ENCODE peak calls at places on chromosomes 4 and X, in four cellular contexts. One of them, this sample, is unnamed. For H3K4me1, the result is how much of the 10 kb centered on the place peaks cover.

GRCh38 chrX:121052122-121052521 is 4.7 kb downstream of the GLUD2 start:
- DNase-seq in Panc1: no peak
- DNase-seq in HCT116: no peak
- DNase-seq in SK-N-SH: no peak
- DNase-seq in this sample: no peak

GRCh38 chrX:152735101-152735500 is 1.5 kb downstream of the MAGEA12 start:
- DNase-seq in Panc1: no peak
- DNase-seq in HCT116: no peak
- DNase-seq in SK-N-SH: no peak
- DNase-seq in this sample: no peak

GRCh38 chr4:165375465-165375864 is 3.3 kb upstream of the CPE start:
- DNase-seq in Panc1: no peak
- DNase-seq in HCT116: no peak
- DNase-seq in SK-N-SH: no peak
- DNase-seq in this sample: no peak

GRCh38 chr4:166493828-166494432 is 620.9 kb downstream of the TLL1 start:
- DNase-seq in Panc1: no peak
- DNase-seq in HCT116: no peak
- DNase-seq in SK-N-SH: no peak
- DNase-seq in this sample: no peak

GRCh38 chr4:156575430-156576073 is 396.0 kb downstream of the PDGFC start:
- DNase-seq in Panc1: no peak
- DNase-seq in HCT116: no peak
- DNase-seq in SK-N-SH: no peak
- DNase-seq in this sample: peak

GRCh38 chr4:9762823-9763475 is 18.5 kb upstream of the DRD5 start:
- DNase-seq in Panc1: peak
- DNase-seq in HCT116: peak
- DNase-seq in SK-N-SH: peak
- DNase-seq in this sample: peak

GRCh38 chr4:158856852-158857251 is 88.0 kb downstream of the FNIP2 start:
- DNase-seq in Panc1: no peak
- DNase-seq in HCT116: peak
- DNase-seq in SK-N-SH: peak
- DNase-seq in this sample: peak

GRCh38 chr4:37628977-37629609 is 57.1 kb downstream of the RELL1 start:
- DNase-seq in Panc1: no peak
- DNase-seq in HCT116: peak
- DNase-seq in SK-N-SH: no peak
- DNase-seq in this sample: no peak

GRCh38 chrX:105869676-105870075 is 47.3 kb downstream of the NRK start:
- DNase-seq in Panc1: no peak
- DNase-seq in HCT116: no peak
- DNase-seq in SK-N-SH: no peak
- DNase-seq in this sample: no peak

GRCh38 chrX:17377795-17378194 is 2.8 kb downstream of the NHS start:
- DNase-seq in Panc1: no peak
- DNase-seq in HCT116: no peak
- DNase-seq in SK-N-SH: no peak
- DNase-seq in this sample: no peak

GRCh38 chr4:135838889-135839288 is 1637.3 kb upstream of the PABPC4L start:
- DNase-seq in Panc1: no peak
- DNase-seq in HCT116: peak
- DNase-seq in SK-N-SH: no peak
- DNase-seq in this sample: peak

GRCh38 chr4:169899295-169899694 is 126.9 kb downstream of the MFAP3L start:
- DNase-seq in Panc1: no peak
- DNase-seq in HCT116: peak
- DNase-seq in SK-N-SH: no peak
- DNase-seq in this sample: no peak

GRCh38 chr4:55124337-55125076 is 888 bp downstream of the KDR start:
- DNase-seq in Panc1: no peak
- DNase-seq in HCT116: no peak
- DNase-seq in SK-N-SH: no peak
- DNase-seq in this sample: peak

GRCh38 chr4:140130677-140131076 is 23.3 kb downstream of the MAML3 start:
- DNase-seq in Panc1: no peak
- DNase-seq in HCT116: peak
- DNase-seq in SK-N-SH: no peak
- DNase-seq in this sample: no peak

GRCh38 chr4:7294176-7294756 is 101.9 kb downstream of the SORCS2 start:
- DNase-seq in Panc1: no peak
- DNase-seq in HCT116: no peak
- DNase-seq in SK-N-SH: no peak
- DNase-seq in this sample: no peak

GRCh38 chr4:141346144-141346543 is 125.4 kb downstream of the ZNF330 start:
- DNase-seq in Panc1: no peak
- DNase-seq in HCT116: peak
- DNase-seq in SK-N-SH: peak
- DNase-seq in this sample: peak

GRCh38 chr4:143308377-143308776 is 28.3 kb upstream of the GAB1 start:
- DNase-seq in Panc1: no peak
- DNase-seq in HCT116: no peak
- DNase-seq in SK-N-SH: no peak
- DNase-seq in this sample: no peak

GRCh38 chr4:25694466-25694865 is 38.8 kb downstream of the SLC34A2 start:
- DNase-seq in Panc1: no peak
- DNase-seq in HCT116: no peak
- DNase-seq in SK-N-SH: no peak
- DNase-seq in this sample: no peak

GRCh38 chrX:50606300-50606950 is 135.8 kb upstream of the DGKK start:
- DNase-seq in Panc1: no peak
- DNase-seq in HCT116: no peak
- DNase-seq in SK-N-SH: no peak
- DNase-seq in this sample: peak

GRCh38 chrX:139199945-139200344 is 330.6 kb upstream of the F9 start:
- DNase-seq in Panc1: no peak
- DNase-seq in HCT116: no peak
- DNase-seq in SK-N-SH: no peak
- DNase-seq in this sample: no peak

GRCh38 chr4:67680568-67681222 is 20.3 kb downstream of the UBA6 start:
- DNase-seq in Panc1: no peak
- DNase-seq in HCT116: no peak
- DNase-seq in SK-N-SH: no peak
- DNase-seq in this sample: no peak

GRCh38 chr4:156998500-156999174 is 27.0 kb upstream of the PDGFC start:
- DNase-seq in Panc1: no peak
- DNase-seq in HCT116: no peak
- DNase-seq in SK-N-SH: no peak
- DNase-seq in this sample: no peak

GRCh38 chrX:69158166-69159040 is 6.8 kb downstream of the PJA1 start:
- DNase-seq in Panc1: peak
- DNase-seq in HCT116: no peak
- DNase-seq in SK-N-SH: peak
- DNase-seq in this sample: peak

GRCh38 chr4:18294846-18295245 is 273.3 kb upstream of the LCORL start:
- DNase-seq in Panc1: no peak
- DNase-seq in HCT116: no peak
- DNase-seq in SK-N-SH: no peak
- DNase-seq in this sample: no peak

GRCh38 chr4:88526221-88526815 is 2.7 kb upstream of the PYURF start:
- DNase-seq in Panc1: no peak
- DNase-seq in HCT116: no peak
- DNase-seq in SK-N-SH: peak
- DNase-seq in this sample: peak

GRCh38 chr4:102687373-102687981 is 73.3 kb downstream of the MANBA start:
- DNase-seq in Panc1: no peak
- DNase-seq in HCT116: peak
- DNase-seq in SK-N-SH: no peak
- DNase-seq in this sample: no peak

GRCh38 chr4:648579-649292 is 23.4 kb downstream of the PDE6B start:
- DNase-seq in Panc1: no peak
- DNase-seq in HCT116: no peak
- DNase-seq in SK-N-SH: no peak
- DNase-seq in this sample: no peak
- H3K4me1 ChIP-seq in Panc1: under half
- H3K4me1 ChIP-seq in HCT116: under half
- H3K4me1 ChIP-seq in SK-N-SH: under half
- H3K4me1 ChIP-seq in this sample: under half

GRCh38 chr4:76420901-76421581 is at the start of gene CCDC158:
- DNase-seq in Panc1: no peak
- DNase-seq in HCT116: no peak
- DNase-seq in SK-N-SH: peak
- DNase-seq in this sample: peak
- H3K4me3 ChIP-seq in Panc1: peak
- H3K4me3 ChIP-seq in HCT116: no peak
- H3K4me3 ChIP-seq in SK-N-SH: peak
- H3K4me3 ChIP-seq in this sample: peak

GRCh38 chr4:3112241-3112978 is 37.9 kb downstream of the HTT start:
- DNase-seq in Panc1: no peak
- DNase-seq in HCT116: no peak
- DNase-seq in SK-N-SH: no peak
- DNase-seq in this sample: no peak

GRCh38 chr4:3111461-3111860 is 37.0 kb downstream of the HTT start:
- DNase-seq in Panc1: no peak
- DNase-seq in HCT116: no peak
- DNase-seq in SK-N-SH: no peak
- DNase-seq in this sample: peak

GRCh38 chr4:3106339-3107186 is 32.1 kb downstream of the HTT start:
- DNase-seq in Panc1: peak
- DNase-seq in HCT116: peak
- DNase-seq in SK-N-SH: peak
- DNase-seq in this sample: peak

GRCh38 chr4:3108211-3108610 is 33.7 kb downstream of the HTT start:
- DNase-seq in Panc1: no peak
- DNase-seq in HCT116: no peak
- DNase-seq in SK-N-SH: no peak
- DNase-seq in this sample: no peak

DNA sequence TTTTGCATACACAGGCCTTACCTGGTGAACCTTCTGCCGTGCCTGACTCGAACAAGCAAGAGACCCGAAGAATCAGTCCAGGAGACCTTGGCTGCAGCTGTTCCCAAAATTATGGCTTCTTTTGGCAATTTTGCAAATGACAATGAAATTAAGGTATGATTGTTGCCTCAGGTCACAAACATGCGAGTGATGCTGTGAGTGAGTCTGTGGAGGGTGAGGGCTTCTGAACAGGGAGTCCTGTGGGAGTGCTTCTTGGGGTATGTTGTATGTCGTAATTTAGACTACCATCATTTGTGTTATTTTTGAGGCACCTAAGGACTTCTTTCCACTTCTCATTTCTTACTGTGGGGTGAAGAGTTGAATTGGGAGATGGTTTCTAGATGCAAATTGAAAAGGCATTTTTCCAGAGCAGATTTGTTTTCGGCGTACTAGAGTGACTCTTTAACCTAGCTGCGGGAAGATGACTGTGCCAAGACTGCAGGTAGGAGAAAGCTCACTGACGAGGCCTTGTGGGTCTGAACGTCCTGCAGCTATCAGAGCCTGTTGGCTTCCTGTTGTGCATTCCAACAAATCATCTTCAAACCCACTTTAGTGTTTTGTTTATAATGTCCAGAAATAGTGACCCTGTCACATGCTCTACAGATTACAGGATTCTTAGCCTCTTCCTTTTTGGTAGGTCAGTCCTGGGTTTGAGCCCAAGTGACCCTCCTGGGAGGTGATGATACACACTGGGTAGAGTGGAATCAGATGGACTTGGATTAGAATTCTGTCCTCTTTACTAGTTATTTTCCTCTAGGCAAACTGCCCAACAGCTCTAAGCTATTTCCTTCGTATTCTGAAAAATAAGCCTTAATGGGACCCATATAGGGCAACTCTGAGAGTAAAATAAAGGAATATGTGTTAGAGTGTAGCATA is 33.0 kb downstream of the HTT start:
- DNase-seq in Panc1: no peak
- DNase-seq in HCT116: no peak
- DNase-seq in SK-N-SH: no peak
- DNase-seq in this sample: no peak
- TF ChIP-seq REST in Panc1: no peak
- TF ChIP-seq REST in HCT116: no peak
- TF ChIP-seq REST in SK-N-SH: no peak
- TF ChIP-seq REST in this sample: no peak

GRCh38 chr4:13992041-13992440 is 364.5 kb upstream of the BOD1L1 start:
- DNase-seq in Panc1: no peak
- DNase-seq in HCT116: no peak
- DNase-seq in SK-N-SH: no peak
- DNase-seq in this sample: no peak

GRCh38 chr4:13988347-13989265 is 361.1 kb upstream of the BOD1L1 start:
- DNase-seq in Panc1: no peak
- DNase-seq in HCT116: no peak
- DNase-seq in SK-N-SH: no peak
- DNase-seq in this sample: no peak

GRCh38 chr4:13986533-13986932 is 359.0 kb upstream of the BOD1L1 start:
- DNase-seq in Panc1: no peak
- DNase-seq in HCT116: no peak
- DNase-seq in SK-N-SH: no peak
- DNase-seq in this sample: no peak

GRCh38 chr4:13990596-13991589 is 363.4 kb upstream of the BOD1L1 start:
- DNase-seq in Panc1: no peak
- DNase-seq in HCT116: no peak
- DNase-seq in SK-N-SH: peak
- DNase-seq in this sample: no peak

DNA sequence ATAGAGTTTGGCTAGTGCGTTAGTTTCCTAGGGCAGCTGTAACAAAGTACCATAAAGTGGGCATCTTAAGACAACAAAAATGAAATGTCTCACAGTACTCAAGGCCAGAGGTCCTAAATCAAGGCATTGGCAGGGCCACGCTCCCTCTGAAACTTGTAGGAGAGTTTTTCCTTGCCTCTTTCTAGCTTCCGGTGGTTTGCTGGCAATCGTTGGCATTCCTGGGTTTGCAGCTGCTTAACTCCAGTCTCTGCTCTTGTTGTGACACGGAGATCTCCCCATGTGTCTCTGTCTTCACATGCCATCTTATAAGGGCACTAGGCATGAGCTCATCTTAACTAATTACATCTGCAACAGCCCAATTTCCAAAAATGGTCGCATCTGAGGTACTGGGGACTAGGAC is 362.0 kb upstream of the BOD1L1 start:
- DNase-seq in Panc1: no peak
- DNase-seq in HCT116: no peak
- DNase-seq in SK-N-SH: no peak
- DNase-seq in this sample: no peak
- H3K4me1 ChIP-seq in Panc1: under half
- H3K4me1 ChIP-seq in HCT116: under half
- H3K4me1 ChIP-seq in SK-N-SH: under half
- H3K4me1 ChIP-seq in this sample: under half